ENCODE peak calls at places on chromosomes 4 and X, in nine cellular contexts. One of them, this sample, is unnamed.

GRCh38 chr4:185712350-185713024 is 99.5 kb downstream of the SORBS2 start:
- DNase-seq in pancreas: no peak
- DNase-seq in astrocyte: no peak
- DNase-seq in OCI-LY7: no peak
- DNase-seq in mammary epithelial cell: no peak
- DNase-seq in adrenal gland: no peak
- DNase-seq in aorta: no peak
- DNase-seq in IMR-90: no peak
- DNase-seq in BJ: no peak
- DNase-seq in this sample: no peak

GRCh38 chrX:73447311-73447794 is 500 bp downstream of the CDX4 start:
- DNase-seq in pancreas: no peak
- DNase-seq in astrocyte: no peak
- DNase-seq in OCI-LY7: no peak
- DNase-seq in mammary epithelial cell: no peak
- DNase-seq in adrenal gland: no peak
- DNase-seq in aorta: peak; percentile 63
- DNase-seq in IMR-90: no peak
- DNase-seq in BJ: no peak
- DNase-seq in this sample: no peak

GRCh38 chrX:42128020-42128419 is 204.7 kb upstream of the CASK start:
- DNase-seq in pancreas: no peak
- DNase-seq in astrocyte: no peak
- DNase-seq in OCI-LY7: peak; percentile 1
- DNase-seq in mammary epithelial cell: no peak
- DNase-seq in adrenal gland: no peak
- DNase-seq in aorta: no peak
- DNase-seq in IMR-90: no peak
- DNase-seq in BJ: no peak
- DNase-seq in this sample: no peak

GRCh38 chr4:95572304-95572991 is 23.7 kb upstream of the UNC5C start:
- DNase-seq in pancreas: peak; percentile 30
- DNase-seq in astrocyte: no peak
- DNase-seq in OCI-LY7: no peak
- DNase-seq in mammary epithelial cell: peak; percentile 50
- DNase-seq in adrenal gland: peak; percentile 70
- DNase-seq in aorta: no peak
- DNase-seq in IMR-90: no peak
- DNase-seq in BJ: no peak
- DNase-seq in this sample: no peak

GRCh38 chr4:110622841-110623709 is at the start of gene PITX2:
- DNase-seq in pancreas: peak; percentile 80
- DNase-seq in astrocyte: peak; percentile 65
- DNase-seq in OCI-LY7: peak; percentile 89
- DNase-seq in mammary epithelial cell: peak; percentile 61
- DNase-seq in adrenal gland: peak; percentile 50
- DNase-seq in aorta: peak; percentile 86
- DNase-seq in IMR-90: peak; percentile 95
- DNase-seq in BJ: peak; percentile 43
- DNase-seq in this sample: peak; percentile 98

GRCh38 chr4:167885872-167886271 is 206.5 kb upstream of the ANXA10 start:
- DNase-seq in pancreas: no peak
- DNase-seq in astrocyte: no peak
- DNase-seq in OCI-LY7: no peak
- DNase-seq in mammary epithelial cell: peak; percentile 30
- DNase-seq in adrenal gland: no peak
- DNase-seq in aorta: no peak
- DNase-seq in IMR-90: peak; percentile 46
- DNase-seq in BJ: no peak
- DNase-seq in this sample: no peak

GRCh38 chrX:8374041-8374825 is 90.4 kb upstream of the VCX3B start:
- DNase-seq in pancreas: no peak
- DNase-seq in astrocyte: peak; percentile 78
- DNase-seq in OCI-LY7: no peak
- DNase-seq in mammary epithelial cell: peak; percentile 14
- DNase-seq in adrenal gland: no peak
- DNase-seq in aorta: no peak
- DNase-seq in IMR-90: no peak
- DNase-seq in BJ: no peak
- DNase-seq in this sample: no peak

GRCh38 chr4:107349266-107349665 is 313.2 kb upstream of the DKK2 start:
- DNase-seq in pancreas: no peak
- DNase-seq in astrocyte: peak; percentile 74
- DNase-seq in OCI-LY7: no peak
- DNase-seq in mammary epithelial cell: no peak
- DNase-seq in adrenal gland: no peak
- DNase-seq in aorta: no peak
- DNase-seq in IMR-90: no peak
- DNase-seq in BJ: peak; percentile 2
- DNase-seq in this sample: no peak

GRCh38 chr4:86935499-86935832 is 655 bp downstream of the AFF1 start:
- DNase-seq in pancreas: no peak
- DNase-seq in astrocyte: no peak
- DNase-seq in OCI-LY7: no peak
- DNase-seq in mammary epithelial cell: no peak
- DNase-seq in adrenal gland: no peak
- DNase-seq in aorta: no peak
- DNase-seq in IMR-90: no peak
- DNase-seq in BJ: no peak
- DNase-seq in this sample: no peak

GRCh38 chr4:3605491-3605890 is 73.3 kb upstream of the LRPAP1 start:
- DNase-seq in pancreas: no peak
- DNase-seq in astrocyte: no peak
- DNase-seq in OCI-LY7: no peak
- DNase-seq in mammary epithelial cell: no peak
- DNase-seq in adrenal gland: no peak
- DNase-seq in aorta: no peak
- DNase-seq in IMR-90: no peak
- DNase-seq in BJ: no peak
- DNase-seq in this sample: no peak

GRCh38 chrX:9576059-9576458 is 111.2 kb downstream of the TBL1X start:
- DNase-seq in pancreas: no peak
- DNase-seq in astrocyte: no peak
- DNase-seq in OCI-LY7: no peak
- DNase-seq in mammary epithelial cell: no peak
- DNase-seq in adrenal gland: no peak
- DNase-seq in aorta: no peak
- DNase-seq in IMR-90: no peak
- DNase-seq in BJ: no peak
- DNase-seq in this sample: no peak

GRCh38 chr4:186204103-186204559 is 12.8 kb downstream of the CYP4V2 start:
- DNase-seq in pancreas: no peak
- DNase-seq in astrocyte: peak; percentile 8
- DNase-seq in OCI-LY7: no peak
- DNase-seq in mammary epithelial cell: no peak
- DNase-seq in adrenal gland: peak; percentile 57
- DNase-seq in aorta: no peak
- DNase-seq in IMR-90: peak; percentile 85
- DNase-seq in BJ: no peak
- DNase-seq in this sample: no peak

GRCh38 chr4:105966046-105966445 is 70.8 kb downstream of the NPNT start:
- DNase-seq in pancreas: no peak
- DNase-seq in astrocyte: peak; percentile 38
- DNase-seq in OCI-LY7: no peak
- DNase-seq in mammary epithelial cell: peak; percentile 50
- DNase-seq in adrenal gland: no peak
- DNase-seq in aorta: no peak
- DNase-seq in IMR-90: peak; percentile 52
- DNase-seq in BJ: peak; percentile 84
- DNase-seq in this sample: no peak

GRCh38 chr4:26204911-26205368 is 115.9 kb upstream of the RBPJ start:
- DNase-seq in pancreas: peak; percentile 96
- DNase-seq in astrocyte: no peak
- DNase-seq in OCI-LY7: no peak
- DNase-seq in mammary epithelial cell: no peak
- DNase-seq in adrenal gland: peak; percentile 10
- DNase-seq in aorta: no peak
- DNase-seq in IMR-90: no peak
- DNase-seq in BJ: no peak
- DNase-seq in this sample: peak; percentile 67

GRCh38 chr4:14404730-14405129 is 597.6 kb upstream of the CPEB2 start:
- DNase-seq in pancreas: no peak
- DNase-seq in astrocyte: no peak
- DNase-seq in OCI-LY7: no peak
- DNase-seq in mammary epithelial cell: no peak
- DNase-seq in adrenal gland: no peak
- DNase-seq in aorta: no peak
- DNase-seq in IMR-90: no peak
- DNase-seq in BJ: no peak
- DNase-seq in this sample: no peak

GRCh38 chr4:145177906-145178538 is 2.4 kb downstream of the OTUD4 start:
- DNase-seq in pancreas: no peak
- DNase-seq in astrocyte: peak; percentile 27
- DNase-seq in OCI-LY7: peak; percentile 36
- DNase-seq in mammary epithelial cell: peak; percentile 63
- DNase-seq in adrenal gland: peak; percentile 42
- DNase-seq in aorta: no peak
- DNase-seq in IMR-90: peak; percentile 45
- DNase-seq in BJ: no peak
- DNase-seq in this sample: no peak

DNA sequence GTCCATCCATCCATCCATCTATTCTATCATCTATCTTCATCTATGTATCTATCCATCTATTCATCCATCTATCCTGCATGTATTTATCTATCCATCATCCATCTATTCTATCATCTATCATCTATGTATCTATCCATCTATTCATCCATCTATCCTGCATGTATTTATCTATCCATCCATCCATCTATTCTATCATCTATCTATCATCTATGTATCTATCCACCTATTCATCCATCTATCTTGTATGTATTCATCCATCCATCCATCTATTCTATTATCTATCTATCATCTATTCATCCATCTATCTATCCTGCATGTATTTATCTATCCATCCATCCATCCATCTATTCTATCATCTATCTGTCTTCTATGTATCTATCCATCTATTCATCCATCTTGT is 65.9 kb upstream of the PPP2R3B start:
- DNase-seq in pancreas: no peak
- DNase-seq in astrocyte: no peak
- DNase-seq in OCI-LY7: no peak
- DNase-seq in mammary epithelial cell: no peak
- DNase-seq in adrenal gland: no peak
- DNase-seq in aorta: no peak
- DNase-seq in IMR-90: no peak
- DNase-seq in BJ: no peak
- DNase-seq in this sample: no peak
- H3K36me3 ChIP-seq in pancreas: no peaks in the 10 kb centered on the region
- H3K36me3 ChIP-seq in astrocyte: no peaks in the 10 kb centered on the region
- H3K36me3 ChIP-seq in OCI-LY7: no peaks in the 10 kb centered on the region
- H3K36me3 ChIP-seq in mammary epithelial cell: no peaks in the 10 kb centered on the region
- H3K36me3 ChIP-seq in adrenal gland: no peaks in the 10 kb centered on the region
- H3K36me3 ChIP-seq in aorta: no peaks in the 10 kb centered on the region
- H3K36me3 ChIP-seq in IMR-90: no peaks in the 10 kb centered on the region
- H3K36me3 ChIP-seq in BJ: no peaks in the 10 kb centered on the region
- H3K36me3 ChIP-seq in this sample: no peaks in the 10 kb centered on the region

GRCh38 chr4:103144926-103145325 is 45.3 kb upstream of the BDH2 start:
- DNase-seq in pancreas: no peak
- DNase-seq in astrocyte: no peak
- DNase-seq in OCI-LY7: no peak
- DNase-seq in mammary epithelial cell: no peak
- DNase-seq in adrenal gland: no peak
- DNase-seq in aorta: no peak
- DNase-seq in IMR-90: no peak
- DNase-seq in BJ: no peak
- DNase-seq in this sample: no peak
- H3K36me3 ChIP-seq in pancreas: no peaks in the 10 kb centered on the region
- H3K36me3 ChIP-seq in astrocyte: peaks cover 25% of the 10 kb centered on the region
- H3K36me3 ChIP-seq in OCI-LY7: peaks cover 96% of the 10 kb centered on the region
- H3K36me3 ChIP-seq in mammary epithelial cell: peaks cover 38% of the 10 kb centered on the region
- H3K36me3 ChIP-seq in adrenal gland: no peaks in the 10 kb centered on the region
- H3K36me3 ChIP-seq in aorta: no peaks in the 10 kb centered on the region
- H3K36me3 ChIP-seq in IMR-90: no peaks in the 10 kb centered on the region
- H3K36me3 ChIP-seq in BJ: no peaks in the 10 kb centered on the region
- H3K36me3 ChIP-seq in this sample: peaks cover 69% of the 10 kb centered on the region

GRCh38 chr4:168908859-168909390 is 101.1 kb downstream of the CBR4 start:
- DNase-seq in pancreas: no peak
- DNase-seq in astrocyte: no peak
- DNase-seq in OCI-LY7: no peak
- DNase-seq in mammary epithelial cell: no peak
- DNase-seq in adrenal gland: no peak
- DNase-seq in aorta: no peak
- DNase-seq in IMR-90: peak; percentile 28
- DNase-seq in BJ: no peak
- DNase-seq in this sample: no peak

GRCh38 chr4:168907119-168907698 is 102.8 kb downstream of the CBR4 start:
- DNase-seq in pancreas: no peak
- DNase-seq in astrocyte: peak; percentile 34
- DNase-seq in OCI-LY7: no peak
- DNase-seq in mammary epithelial cell: no peak
- DNase-seq in adrenal gland: no peak
- DNase-seq in aorta: no peak
- DNase-seq in IMR-90: peak; percentile 43
- DNase-seq in BJ: no peak
- DNase-seq in this sample: no peak

DNA sequence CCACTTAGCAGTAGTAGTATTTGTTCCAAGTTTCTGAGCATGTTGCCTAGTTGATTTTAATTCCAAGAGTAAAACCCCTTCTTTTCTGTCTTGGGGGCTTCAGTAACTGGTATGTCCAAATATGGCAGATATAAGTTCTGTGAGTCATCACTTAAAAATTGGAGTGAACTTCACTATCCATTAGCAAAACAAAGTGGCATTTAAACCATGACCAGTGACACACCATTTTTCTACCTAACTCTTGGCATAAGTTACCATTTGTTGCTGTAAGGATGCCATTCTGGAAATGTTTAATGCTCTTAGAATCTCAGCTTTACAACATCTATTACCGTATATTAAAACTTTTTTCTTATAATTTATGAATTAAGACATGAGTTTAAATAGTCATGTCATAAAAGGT is 102.0 kb downstream of the CBR4 start:
- DNase-seq in pancreas: no peak
- DNase-seq in astrocyte: peak; percentile 77
- DNase-seq in OCI-LY7: no peak
- DNase-seq in mammary epithelial cell: no peak
- DNase-seq in adrenal gland: no peak
- DNase-seq in aorta: no peak
- DNase-seq in IMR-90: peak; percentile 69
- DNase-seq in BJ: no peak
- DNase-seq in this sample: no peak
- H3K36me3 ChIP-seq in pancreas: no peaks in the 10 kb centered on the region
- H3K36me3 ChIP-seq in astrocyte: peaks cover 68% of the 10 kb centered on the region
- H3K36me3 ChIP-seq in OCI-LY7: no peaks in the 10 kb centered on the region
- H3K36me3 ChIP-seq in mammary epithelial cell: peaks cover 59% of the 10 kb centered on the region
- H3K36me3 ChIP-seq in adrenal gland: peaks cover 54% of the 10 kb centered on the region
- H3K36me3 ChIP-seq in aorta: peaks cover 4% of the 10 kb centered on the region
- H3K36me3 ChIP-seq in IMR-90: peaks cover 31% of the 10 kb centered on the region
- H3K36me3 ChIP-seq in BJ: peaks cover 4% of the 10 kb centered on the region
- H3K36me3 ChIP-seq in this sample: peaks cover 85% of the 10 kb centered on the region

GRCh38 chrX:18566748-18567147 is 105.2 kb downstream of the RS1 start:
- DNase-seq in pancreas: no peak
- DNase-seq in astrocyte: no peak
- DNase-seq in OCI-LY7: no peak
- DNase-seq in mammary epithelial cell: no peak
- DNase-seq in adrenal gland: no peak
- DNase-seq in aorta: no peak
- DNase-seq in IMR-90: no peak
- DNase-seq in BJ: no peak
- DNase-seq in this sample: no peak
- H3K36me3 ChIP-seq in pancreas: no peaks in the 10 kb centered on the region
- H3K36me3 ChIP-seq in astrocyte: no peaks in the 10 kb centered on the region
- H3K36me3 ChIP-seq in OCI-LY7: no peaks in the 10 kb centered on the region
- H3K36me3 ChIP-seq in mammary epithelial cell: no peaks in the 10 kb centered on the region
- H3K36me3 ChIP-seq in adrenal gland: no peaks in the 10 kb centered on the region
- H3K36me3 ChIP-seq in aorta: no peaks in the 10 kb centered on the region
- H3K36me3 ChIP-seq in IMR-90: no peaks in the 10 kb centered on the region
- H3K36me3 ChIP-seq in BJ: no peaks in the 10 kb centered on the region
- H3K36me3 ChIP-seq in this sample: no peaks in the 10 kb centered on the region

This sample was measured in MG63.